ENCODE peak calls at places on chromosomes 16 and 17, in five cellular contexts. K is IMR-90, Z is breast epithelium, R is tibial nerve, J is heart right ventricle. S is an unnamed sample.

GRCh38 chr17:48261297-48261880 is 153.8 kb downstream of the SNX11 start:
- DNase-seq in K (peak; percentile 11), Z (no peak), R (no peak), J (no peak), S (no peak)

GRCh38 chr17:21199311-21199710 is 14.7 kb downstream of the TMEM11 start:
- DNase-seq in K (no peak), Z (no peak), R (no peak), J (no peak), S (no peak)

GRCh38 chr16:13909872-13910303 is 10.1 kb upstream of the ERCC4 start:
- DNase-seq in K (peak; percentile 75), Z (no peak), R (no peak), J (peak; percentile 27), S (no peak)

GRCh38 chr16:705748-706188 is at the start of gene FBXL16:
- DNase-seq in K (no peak), Z (no peak), R (no peak), J (no peak), S (no peak)

GRCh38 chr17:80945736-80946135 is 45.9 kb upstream of the CHMP6 start:
- DNase-seq in K (no peak), Z (no peak), R (no peak), J (peak; percentile 8), S (no peak)

GRCh38 chr16:77579283-77579985 is 142.9 kb upstream of the NUDT7 start:
- DNase-seq in K (peak; percentile 6), Z (no peak), R (no peak), J (no peak), S (no peak)

GRCh38 chr17:37553357-37553966 is 55.8 kb downstream of the SYNRG start:
- DNase-seq in K (no peak), Z (no peak), R (no peak), J (no peak), S (no peak)

GRCh38 chr17:59311051-59311468 is 20.4 kb upstream of the YPEL2 start:
- DNase-seq in K (peak; percentile 49), Z (no peak), R (no peak), J (no peak), S (peak; percentile 35)

GRCh38 chr17:13421581-13421980 is 180.1 kb downstream of the HS3ST3A1 start:
- DNase-seq in K (no peak), Z (no peak), R (no peak), J (no peak), S (no peak)

GRCh38 chr16:48271728-48272127 is 24.4 kb upstream of the ABCC11 start:
- DNase-seq in K (peak; percentile 38), Z (no peak), R (no peak), J (no peak), S (no peak)

GRCh38 chr16:89150090-89150835 is 21.3 kb upstream of the CDH15 start:
- DNase-seq in K (no peak), Z (no peak), R (no peak), J (no peak), S (no peak)

GRCh38 chr17:77497578-77497934 is 356.8 kb downstream of the SEC14L1 start:
- DNase-seq in K (no peak), Z (peak; percentile 10), R (peak; percentile 11), J (no peak), S (no peak)

GRCh38 chr17:39365872-39366271 is 35.6 kb downstream of the FBXL20 start:
- DNase-seq in K (no peak), Z (no peak), R (no peak), J (no peak), S (no peak)
- H3K4me3 ChIP-seq in K (no peak overlapping the region), Z (no peak overlapping the region), R (no peak overlapping the region), J (peak overlapping the region; percentile 6), S (peak overlapping the region; percentile 28)

GRCh38 chr17:40714473-40714872 is 10.9 kb upstream of the KRT24 start:
- DNase-seq in K (no peak), Z (no peak), R (no peak), J (no peak), S (no peak)
- TF ChIP-seq CTCF in K (no peak), Z (no peak), R (peak; percentile 8), J (no peak), S (no peak)

GRCh38 chr17:78645421-78646295 is 68.5 kb upstream of the DNAH17 start:
- DNase-seq in K (peak; percentile 34), Z (no peak), R (peak; percentile 51), J (peak; percentile 77), S (no peak)
- H3K4me3 ChIP-seq in K (no peak overlapping the region), Z (no peak overlapping the region), R (no peak overlapping the region), J (no peak overlapping the region), S (no peak overlapping the region)

DNA sequence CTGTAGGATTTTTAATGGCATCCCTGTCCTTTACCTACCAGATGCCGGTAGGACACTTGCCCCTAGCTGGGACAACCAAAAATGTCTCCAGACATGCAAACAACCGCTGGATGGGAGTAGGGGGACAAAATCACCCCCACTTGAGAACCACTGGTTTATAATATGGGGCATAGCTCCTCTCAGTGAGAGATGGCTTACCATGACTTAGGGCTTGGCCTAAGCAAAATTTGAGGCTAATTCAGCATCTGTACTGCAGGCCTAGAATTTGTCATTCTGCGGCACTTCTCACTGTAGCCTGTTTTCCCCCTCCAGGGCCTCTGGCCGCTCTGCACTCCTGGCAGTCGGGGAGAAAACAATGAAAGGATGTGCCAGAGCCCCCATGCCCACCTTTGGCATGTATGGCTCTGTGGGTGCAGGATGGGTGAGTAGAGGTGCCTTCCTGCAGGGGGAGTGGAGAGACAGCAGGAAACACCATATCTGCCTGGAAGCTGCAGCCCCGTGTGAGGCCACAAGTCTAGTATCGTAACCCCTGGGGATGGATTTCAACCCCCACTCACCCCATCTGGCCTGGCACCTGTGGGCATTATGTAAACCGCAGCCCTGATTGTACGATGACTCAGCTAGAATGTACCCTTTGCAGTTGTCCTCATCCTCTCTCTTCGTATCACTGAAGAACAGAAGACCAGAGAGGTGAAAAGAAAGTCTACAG is 268.1 kb downstream of the SOX9 start:
- DNase-seq in K (no peak), Z (no peak), R (no peak), J (no peak), S (no peak)
- TF ChIP-seq CTCF in K (peak; percentile 22), Z (no peak), R (no peak), J (no peak), S (peak; percentile 44)

S was measured in HFF-Myc.